ENCODE peak calls at places on chromosomes 6 and 20, in nine cellular contexts. One of them, this sample, is unnamed.

GRCh38 chr6:129672883-129673631 is 36.9 kb downstream of the ARHGAP18 start:
- DNase-seq in endodermal cell: no peak
- DNase-seq in Kasumi-1: peak; percentile 58
- DNase-seq in ACHN: peak; percentile 86
- DNase-seq in H54: peak; percentile 14
- DNase-seq in HT-29: peak; percentile 69
- DNase-seq in DMS153: no peak
- DNase-seq in HTR-8/SVneo: peak; percentile 54
- DNase-seq in NCI-H1105: no peak
- DNase-seq in this sample: no peak

GRCh38 chr20:10571313-10571815 is 102.4 kb downstream of the JAG1 start:
- DNase-seq in endodermal cell: no peak
- DNase-seq in Kasumi-1: no peak
- DNase-seq in ACHN: no peak
- DNase-seq in H54: no peak
- DNase-seq in HT-29: no peak
- DNase-seq in DMS153: no peak
- DNase-seq in HTR-8/SVneo: no peak
- DNase-seq in NCI-H1105: no peak
- DNase-seq in this sample: no peak

GRCh38 chr6:90127589-90127988 is 169.1 kb downstream of the BACH2 start:
- DNase-seq in endodermal cell: no peak
- DNase-seq in Kasumi-1: no peak
- DNase-seq in ACHN: no peak
- DNase-seq in H54: no peak
- DNase-seq in HT-29: no peak
- DNase-seq in DMS153: no peak
- DNase-seq in HTR-8/SVneo: no peak
- DNase-seq in NCI-H1105: no peak
- DNase-seq in this sample: peak; percentile 40

GRCh38 chr6:43738267-43738676 is 31.7 kb upstream of the VEGFA start:
- DNase-seq in endodermal cell: no peak
- DNase-seq in Kasumi-1: no peak
- DNase-seq in ACHN: no peak
- DNase-seq in H54: no peak
- DNase-seq in HT-29: no peak
- DNase-seq in DMS153: no peak
- DNase-seq in HTR-8/SVneo: no peak
- DNase-seq in NCI-H1105: no peak
- DNase-seq in this sample: no peak

GRCh38 chr6:113690255-113690956 is 166.7 kb upstream of the MARCKS start:
- DNase-seq in endodermal cell: no peak
- DNase-seq in Kasumi-1: no peak
- DNase-seq in ACHN: peak; percentile 76
- DNase-seq in H54: no peak
- DNase-seq in HT-29: peak; percentile 40
- DNase-seq in DMS153: peak; percentile 81
- DNase-seq in HTR-8/SVneo: peak; percentile 59
- DNase-seq in NCI-H1105: no peak
- DNase-seq in this sample: no peak

GRCh38 chr6:11374036-11375010 is 141.9 kb upstream of the NEDD9 start:
- DNase-seq in endodermal cell: no peak
- DNase-seq in Kasumi-1: peak; percentile 35
- DNase-seq in ACHN: no peak
- DNase-seq in H54: no peak
- DNase-seq in HT-29: no peak
- DNase-seq in DMS153: no peak
- DNase-seq in HTR-8/SVneo: no peak
- DNase-seq in NCI-H1105: no peak
- DNase-seq in this sample: no peak

GRCh38 chr20:10530883-10531282 is 95.8 kb downstream of the SLX4IP start:
- DNase-seq in endodermal cell: no peak
- DNase-seq in Kasumi-1: no peak
- DNase-seq in ACHN: no peak
- DNase-seq in H54: no peak
- DNase-seq in HT-29: no peak
- DNase-seq in DMS153: no peak
- DNase-seq in HTR-8/SVneo: no peak
- DNase-seq in NCI-H1105: no peak
- DNase-seq in this sample: no peak

GRCh38 chr20:62219992-62220665 is at the start of gene HRH3:
- DNase-seq in endodermal cell: peak; percentile 94
- DNase-seq in Kasumi-1: peak; percentile 24
- DNase-seq in ACHN: peak; percentile 32
- DNase-seq in H54: no peak
- DNase-seq in HT-29: no peak
- DNase-seq in DMS153: no peak
- DNase-seq in HTR-8/SVneo: peak; percentile 86
- DNase-seq in NCI-H1105: peak; percentile 33
- DNase-seq in this sample: peak; percentile 82

GRCh38 chr6:51613558-51613957 is 473.9 kb downstream of the PKHD1 start:
- DNase-seq in endodermal cell: no peak
- DNase-seq in Kasumi-1: no peak
- DNase-seq in ACHN: no peak
- DNase-seq in H54: no peak
- DNase-seq in HT-29: no peak
- DNase-seq in DMS153: peak; percentile 96
- DNase-seq in HTR-8/SVneo: no peak
- DNase-seq in NCI-H1105: no peak
- DNase-seq in this sample: no peak

This sample was measured in NCI-H1417.